ENCODE peak calls at places on chromosomes 1 and 21, in ten cellular contexts. One of them, this sample, is unnamed.

GRCh38 chr1:103160281-103160680 is 52.0 kb upstream of the COL11A1 start:
- DNase-seq in CD4-positive, CD25-positive, alpha-beta regulatory T cell: no peak
- DNase-seq in occipital lobe: no peak
- DNase-seq in A172: peak
- DNase-seq in ureter: no peak
- DNase-seq in left ventricle myocardium superior: no peak
- DNase-seq in stimulated activated CD4-positive, alpha-beta T cell treated with anti-CD3 and anti-CD28 coated beads, Interleukin-2, amount 100 ng/mL, for 24 hours: no peak
- DNase-seq in non-pigmented ciliary epithelial cell: no peak
- DNase-seq in AG04450: no peak
- DNase-seq in GM23248: no peak
- DNase-seq in this sample: peak

GRCh38 chr1:51729824-51730284 is 113.0 kb downstream of the OSBPL9 start:
- DNase-seq in CD4-positive, CD25-positive, alpha-beta regulatory T cell: no peak
- DNase-seq in occipital lobe: no peak
- DNase-seq in A172: peak
- DNase-seq in ureter: no peak
- DNase-seq in left ventricle myocardium superior: no peak
- DNase-seq in stimulated activated CD4-positive, alpha-beta T cell treated with anti-CD3 and anti-CD28 coated beads, Interleukin-2, amount 100 ng/mL, for 24 hours: no peak
- DNase-seq in non-pigmented ciliary epithelial cell: no peak
- DNase-seq in AG04450: no peak
- DNase-seq in GM23248: peak
- DNase-seq in this sample: peak

GRCh38 chr1:234214129-234214910 is 158.9 kb upstream of the COA6 start:
- DNase-seq in CD4-positive, CD25-positive, alpha-beta regulatory T cell: peak
- DNase-seq in occipital lobe: peak
- DNase-seq in A172: no peak
- DNase-seq in ureter: no peak
- DNase-seq in left ventricle myocardium superior: peak
- DNase-seq in stimulated activated CD4-positive, alpha-beta T cell treated with anti-CD3 and anti-CD28 coated beads, Interleukin-2, amount 100 ng/mL, for 24 hours: peak
- DNase-seq in non-pigmented ciliary epithelial cell: no peak
- DNase-seq in AG04450: no peak
- DNase-seq in GM23248: peak
- DNase-seq in this sample: peak

GRCh38 chr1:247390996-247391395 is 25.0 kb upstream of the NLRP3 start:
- DNase-seq in CD4-positive, CD25-positive, alpha-beta regulatory T cell: no peak
- DNase-seq in occipital lobe: no peak
- DNase-seq in A172: no peak
- DNase-seq in ureter: no peak
- DNase-seq in left ventricle myocardium superior: no peak
- DNase-seq in stimulated activated CD4-positive, alpha-beta T cell treated with anti-CD3 and anti-CD28 coated beads, Interleukin-2, amount 100 ng/mL, for 24 hours: no peak
- DNase-seq in non-pigmented ciliary epithelial cell: no peak
- DNase-seq in AG04450: no peak
- DNase-seq in GM23248: no peak
- DNase-seq in this sample: no peak

GRCh38 chr1:72063364-72063763 is 219.0 kb downstream of the NEGR1 start:
- DNase-seq in CD4-positive, CD25-positive, alpha-beta regulatory T cell: no peak
- DNase-seq in occipital lobe: no peak
- DNase-seq in A172: peak
- DNase-seq in ureter: no peak
- DNase-seq in left ventricle myocardium superior: no peak
- DNase-seq in stimulated activated CD4-positive, alpha-beta T cell treated with anti-CD3 and anti-CD28 coated beads, Interleukin-2, amount 100 ng/mL, for 24 hours: no peak
- DNase-seq in non-pigmented ciliary epithelial cell: no peak
- DNase-seq in AG04450: no peak
- DNase-seq in GM23248: peak
- DNase-seq in this sample: peak

GRCh38 chr1:240462766-240463410 is 149.1 kb downstream of the GREM2 start:
- DNase-seq in CD4-positive, CD25-positive, alpha-beta regulatory T cell: no peak
- DNase-seq in occipital lobe: no peak
- DNase-seq in A172: no peak
- DNase-seq in ureter: no peak
- DNase-seq in left ventricle myocardium superior: no peak
- DNase-seq in stimulated activated CD4-positive, alpha-beta T cell treated with anti-CD3 and anti-CD28 coated beads, Interleukin-2, amount 100 ng/mL, for 24 hours: no peak
- DNase-seq in non-pigmented ciliary epithelial cell: no peak
- DNase-seq in AG04450: no peak
- DNase-seq in GM23248: peak
- DNase-seq in this sample: no peak

GRCh38 chr1:46084553-46085448 is 47.6 kb downstream of the PIK3R3 start:
- DNase-seq in CD4-positive, CD25-positive, alpha-beta regulatory T cell: no peak
- DNase-seq in occipital lobe: no peak
- DNase-seq in A172: no peak
- DNase-seq in ureter: no peak
- DNase-seq in left ventricle myocardium superior: no peak
- DNase-seq in stimulated activated CD4-positive, alpha-beta T cell treated with anti-CD3 and anti-CD28 coated beads, Interleukin-2, amount 100 ng/mL, for 24 hours: no peak
- DNase-seq in non-pigmented ciliary epithelial cell: no peak
- DNase-seq in AG04450: no peak
- DNase-seq in GM23248: peak
- DNase-seq in this sample: peak

GRCh38 chr1:56655991-56656613 is 11.0 kb downstream of the PRKAA2 start:
- DNase-seq in CD4-positive, CD25-positive, alpha-beta regulatory T cell: no peak
- DNase-seq in occipital lobe: no peak
- DNase-seq in A172: no peak
- DNase-seq in ureter: no peak
- DNase-seq in left ventricle myocardium superior: no peak
- DNase-seq in stimulated activated CD4-positive, alpha-beta T cell treated with anti-CD3 and anti-CD28 coated beads, Interleukin-2, amount 100 ng/mL, for 24 hours: no peak
- DNase-seq in non-pigmented ciliary epithelial cell: no peak
- DNase-seq in AG04450: no peak
- DNase-seq in GM23248: no peak
- DNase-seq in this sample: no peak

GRCh38 chr1:17335821-17336718 is 28.1 kb downstream of the PADI4 start:
- DNase-seq in CD4-positive, CD25-positive, alpha-beta regulatory T cell: peak
- DNase-seq in occipital lobe: peak
- DNase-seq in A172: peak
- DNase-seq in ureter: peak
- DNase-seq in left ventricle myocardium superior: peak
- DNase-seq in stimulated activated CD4-positive, alpha-beta T cell treated with anti-CD3 and anti-CD28 coated beads, Interleukin-2, amount 100 ng/mL, for 24 hours: peak
- DNase-seq in non-pigmented ciliary epithelial cell: peak
- DNase-seq in AG04450: peak
- DNase-seq in GM23248: peak
- DNase-seq in this sample: peak

GRCh38 chr21:41932576-41933258 is 21.1 kb downstream of the C2CD2 start:
- DNase-seq in CD4-positive, CD25-positive, alpha-beta regulatory T cell: no peak
- DNase-seq in occipital lobe: no peak
- DNase-seq in A172: peak
- DNase-seq in ureter: no peak
- DNase-seq in left ventricle myocardium superior: peak
- DNase-seq in stimulated activated CD4-positive, alpha-beta T cell treated with anti-CD3 and anti-CD28 coated beads, Interleukin-2, amount 100 ng/mL, for 24 hours: no peak
- DNase-seq in non-pigmented ciliary epithelial cell: no peak
- DNase-seq in AG04450: no peak
- DNase-seq in GM23248: peak
- DNase-seq in this sample: peak

GRCh38 chr1:111204211-111204883 is 3.9 kb upstream of the DENND2D start:
- DNase-seq in CD4-positive, CD25-positive, alpha-beta regulatory T cell: peak
- DNase-seq in occipital lobe: no peak
- DNase-seq in A172: no peak
- DNase-seq in ureter: peak
- DNase-seq in left ventricle myocardium superior: peak
- DNase-seq in stimulated activated CD4-positive, alpha-beta T cell treated with anti-CD3 and anti-CD28 coated beads, Interleukin-2, amount 100 ng/mL, for 24 hours: peak
- DNase-seq in non-pigmented ciliary epithelial cell: no peak
- DNase-seq in AG04450: no peak
- DNase-seq in GM23248: peak
- DNase-seq in this sample: no peak

GRCh38 chr1:209349372-209350324 is 233.9 kb upstream of the CAMK1G start:
- DNase-seq in CD4-positive, CD25-positive, alpha-beta regulatory T cell: no peak
- DNase-seq in occipital lobe: no peak
- DNase-seq in A172: peak
- DNase-seq in ureter: no peak
- DNase-seq in left ventricle myocardium superior: no peak
- DNase-seq in stimulated activated CD4-positive, alpha-beta T cell treated with anti-CD3 and anti-CD28 coated beads, Interleukin-2, amount 100 ng/mL, for 24 hours: no peak
- DNase-seq in non-pigmented ciliary epithelial cell: no peak
- DNase-seq in AG04450: no peak
- DNase-seq in GM23248: peak
- DNase-seq in this sample: peak

GRCh38 chr1:166485620-166486019 is 318.8 kb upstream of the FAM78B start:
- DNase-seq in CD4-positive, CD25-positive, alpha-beta regulatory T cell: no peak
- DNase-seq in occipital lobe: no peak
- DNase-seq in A172: peak
- DNase-seq in ureter: no peak
- DNase-seq in left ventricle myocardium superior: no peak
- DNase-seq in stimulated activated CD4-positive, alpha-beta T cell treated with anti-CD3 and anti-CD28 coated beads, Interleukin-2, amount 100 ng/mL, for 24 hours: no peak
- DNase-seq in non-pigmented ciliary epithelial cell: no peak
- DNase-seq in AG04450: no peak
- DNase-seq in GM23248: peak
- DNase-seq in this sample: peak

GRCh38 chr1:98044766-98045165 is 123.9 kb upstream of the DPYD start:
- DNase-seq in CD4-positive, CD25-positive, alpha-beta regulatory T cell: no peak
- DNase-seq in occipital lobe: no peak
- DNase-seq in A172: no peak
- DNase-seq in ureter: no peak
- DNase-seq in left ventricle myocardium superior: no peak
- DNase-seq in stimulated activated CD4-positive, alpha-beta T cell treated with anti-CD3 and anti-CD28 coated beads, Interleukin-2, amount 100 ng/mL, for 24 hours: no peak
- DNase-seq in non-pigmented ciliary epithelial cell: no peak
- DNase-seq in AG04450: no peak
- DNase-seq in GM23248: peak
- DNase-seq in this sample: no peak

GRCh38 chr1:18264450-18265000 is 156.9 kb downstream of the IGSF21 start:
- DNase-seq in CD4-positive, CD25-positive, alpha-beta regulatory T cell: no peak
- DNase-seq in occipital lobe: no peak
- DNase-seq in A172: no peak
- DNase-seq in ureter: no peak
- DNase-seq in left ventricle myocardium superior: no peak
- DNase-seq in stimulated activated CD4-positive, alpha-beta T cell treated with anti-CD3 and anti-CD28 coated beads, Interleukin-2, amount 100 ng/mL, for 24 hours: no peak
- DNase-seq in non-pigmented ciliary epithelial cell: no peak
- DNase-seq in AG04450: no peak
- DNase-seq in GM23248: no peak
- DNase-seq in this sample: no peak